ENCODE peak calls at places on chromosomes 2 and 18, in six cellular contexts. W is SK-N-MC, Y is vagina, Z is HepG2, D is transverse colon, U is stomach. M is an unnamed sample.

GRCh38 chr2:227125506-227125905 is 38.5 kb downstream of the COL4A4 start:
- DNase-seq in D (no peak), W (no peak), Y (no peak), U (no peak), Z (peak; percentile 25), M (no peak)

GRCh38 chr2:15820283-15820591 is 120.1 kb upstream of the MYCN start:
- DNase-seq in U (no peak), W (no peak), Y (no peak), D (no peak), Z (no peak), M (no peak)

GRCh38 chr2:46346719-46347118 is 49.5 kb downstream of the EPAS1 start:
- DNase-seq in D (no peak), Z (no peak), Y (no peak), U (no peak), W (no peak), M (no peak)

GRCh38 chr2:202378001-202378400 is 1.9 kb downstream of the BMPR2 start:
- DNase-seq in Y (no peak), W (no peak), Z (no peak), U (no peak), D (no peak), M (no peak)

GRCh38 chr2:196170681-196171247 is 614 bp downstream of the STK17B start:
- DNase-seq in U (peak; percentile 39), Y (no peak), D (peak; percentile 34), Z (peak; percentile 9), W (no peak), M (peak; percentile 91)

GRCh38 chr2:111068435-111069058 is 52.2 kb upstream of the BCL2L11 start:
- DNase-seq in U (no peak), D (peak; percentile 28), Y (no peak), Z (no peak), W (no peak), M (no peak)

GRCh38 chr18:54957295-54957694 is 2.0 kb downstream of the CCDC68 start:
- DNase-seq in U (no peak), Y (no peak), W (no peak), D (no peak), Z (peak; percentile 40), M (no peak)

GRCh38 chr2:18651842-18652774 is 62.7 kb upstream of the NT5C1B start:
- DNase-seq in D (no peak), W (no peak), Z (no peak), Y (no peak), U (no peak), M (no peak)

GRCh38 chr18:54351186-54351585 is 6.5 kb downstream of the STARD6 start:
- DNase-seq in U (no peak), W (no peak), Z (no peak), Y (no peak), D (no peak), M (no peak)

GRCh38 chr2:220393717-220394116 is 766.3 kb downstream of the SLC4A3 start:
- DNase-seq in Z (no peak), W (no peak), U (no peak), D (no peak), Y (no peak), M (no peak)

DNA sequence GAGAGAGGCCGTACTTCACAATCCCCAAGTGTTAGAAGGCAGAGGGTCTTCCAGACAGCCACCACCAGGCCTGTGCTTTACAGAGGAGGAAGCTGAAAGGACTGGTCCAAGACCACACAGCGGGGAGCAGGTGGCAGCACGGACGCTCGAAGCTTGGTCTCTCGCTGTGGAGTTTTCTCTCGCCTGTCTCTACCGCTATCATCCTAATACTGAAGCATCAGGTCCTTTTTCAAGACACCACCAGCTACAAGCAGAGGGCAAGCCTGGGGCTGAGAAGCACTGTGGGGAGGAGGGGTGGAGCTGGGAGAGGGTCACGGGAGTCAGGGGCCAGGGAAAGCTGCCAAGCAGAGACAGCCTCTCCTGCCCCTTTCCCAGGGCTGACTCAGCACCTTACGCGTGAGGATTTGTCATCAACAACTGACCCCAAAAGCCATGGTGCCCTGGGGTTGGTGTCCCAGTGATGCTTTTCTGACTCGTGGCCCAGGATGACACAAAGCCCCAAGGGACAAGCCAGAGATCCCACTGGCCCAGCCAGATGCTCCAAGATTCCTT is 31.8 kb upstream of the FOSL2 start:
- DNase-seq in W (no peak), D (no peak), Y (no peak), Z (no peak), U (no peak), M (no peak)
- TF ChIP-seq POLR2AphosphoS5 in W (no peak), D (no peak), Y (no peak), Z (no peak), U (no peak), M (no peak)

DNA sequence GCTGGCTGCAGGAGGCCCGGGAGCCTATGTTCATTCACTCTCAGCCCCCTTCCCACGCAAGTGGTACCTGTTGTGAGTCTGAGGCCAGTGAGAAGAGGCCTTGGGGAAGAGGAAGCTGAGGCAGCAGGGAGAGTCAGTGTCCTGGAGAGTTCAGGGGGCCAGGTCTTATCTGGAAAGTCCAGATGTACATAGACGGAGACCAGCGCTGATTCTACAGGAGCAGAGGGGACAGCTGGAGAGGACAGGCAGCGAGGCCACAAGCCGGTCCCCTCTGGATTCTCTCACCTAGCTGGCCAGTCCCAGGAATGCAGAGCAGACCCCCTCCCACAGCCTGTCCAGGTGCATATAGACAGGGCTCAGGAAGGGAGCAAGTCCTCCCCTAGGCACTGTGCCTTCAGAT is 29.1 kb upstream of the SELENOI start:
- DNase-seq in Z (no peak), Y (no peak), U (no peak), D (no peak), W (no peak), M (no peak)
- TF ChIP-seq POLR2AphosphoS5 in Z (no peak), Y (no peak), U (no peak), D (no peak), W (no peak), M (no peak)

GRCh38 chr2:65435625-65436168 is 3.3 kb upstream of the SPRED2 start:
- DNase-seq in Y (no peak), D (peak; percentile 85), U (peak; percentile 84), Z (peak; percentile 76), W (no peak), M (peak; percentile 91)
- TF ChIP-seq POLR2AphosphoS5 in Y (peak; percentile 10), D (peak; percentile 27), U (peak; percentile 68), Z (peak; percentile 58), W (peak; percentile 53), M (peak; percentile 65)

GRCh38 chr2:208280234-208280633 is 14.2 kb downstream of the PIKFYVE start:
- DNase-seq in U (no peak), W (no peak), Z (no peak), Y (no peak), D (no peak), M (no peak)

GRCh38 chr2:208280933-208281332 is 14.9 kb downstream of the PIKFYVE start:
- DNase-seq in Z (no peak), U (no peak), D (no peak), Y (no peak), W (no peak), M (no peak)

GRCh38 chr2:208274748-208275147 is 8.7 kb downstream of the PIKFYVE start:
- DNase-seq in U (no peak), W (no peak), Y (no peak), D (no peak), Z (no peak), M (no peak)

GRCh38 chr2:208278549-208278948 is 12.5 kb downstream of the PIKFYVE start:
- DNase-seq in D (no peak), W (no peak), Z (no peak), Y (no peak), U (no peak), M (no peak)

DNA sequence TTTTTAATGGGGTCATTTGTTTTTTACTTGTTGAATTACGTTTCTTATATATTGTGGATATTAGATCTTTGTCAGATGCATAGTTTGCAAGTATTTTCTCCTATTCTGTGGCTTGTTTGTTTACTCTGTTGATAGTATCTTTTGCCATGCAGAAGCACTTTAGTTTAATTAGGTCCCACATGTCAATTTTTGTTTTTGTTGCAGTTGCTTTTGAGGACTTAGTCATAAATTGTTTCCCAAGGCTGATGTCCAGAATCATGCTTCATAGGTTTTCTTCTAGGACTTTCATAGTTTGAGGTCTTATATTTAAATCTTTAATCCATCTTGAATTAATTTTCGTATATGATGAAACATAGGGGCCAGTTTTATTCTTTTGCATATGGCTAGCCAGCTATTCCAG is 13.2 kb downstream of the PIKFYVE start:
- DNase-seq in D (no peak), U (no peak), Z (no peak), Y (no peak), W (no peak), M (no peak)
- TF ChIP-seq POLR2AphosphoS5 in D (no peak), U (no peak), Z (no peak), Y (no peak), W (no peak), M (no peak)

GRCh38 chr2:9570182-9571060 is 14.8 kb upstream of the ADAM17 start:
- DNase-seq in U (no peak), Y (no peak), Z (peak; percentile 25), W (no peak), D (no peak), M (no peak)

GRCh38 chr2:9560628-9561027 is 5.0 kb upstream of the ADAM17 start:
- DNase-seq in W (no peak), Z (no peak), D (no peak), U (no peak), Y (no peak), M (no peak)

GRCh38 chr2:9565436-9566153 is 10.0 kb upstream of the ADAM17 start:
- DNase-seq in W (no peak), Y (no peak), Z (no peak), D (peak; percentile 74), U (peak; percentile 80), M (no peak)
- TF ChIP-seq POLR2AphosphoS5 in W (no peak), Y (peak; percentile 97), Z (no peak), D (peak; percentile 51), U (peak; percentile 54), M (no peak)

DNA sequence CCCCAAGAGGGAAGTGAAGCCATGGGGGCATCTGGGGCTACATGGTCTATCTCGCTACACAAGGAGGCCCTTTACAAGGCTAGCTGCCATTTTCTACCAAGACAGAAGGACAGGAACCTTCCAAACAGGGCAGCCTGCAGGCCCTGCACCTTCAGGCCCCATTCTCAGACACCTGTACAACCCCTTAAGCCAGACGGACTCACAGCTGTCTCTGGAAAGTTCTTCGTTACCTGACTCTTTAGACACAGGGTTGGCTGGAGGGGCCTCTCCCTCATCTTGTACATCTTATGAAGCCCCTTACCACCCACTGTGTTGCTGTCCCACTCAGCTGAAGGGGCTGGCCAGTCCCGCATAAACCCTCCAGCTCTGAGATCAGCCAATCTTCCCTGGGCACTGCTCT is 17.2 kb downstream of the TMEM127 start:
- DNase-seq in W (no peak), Z (no peak), Y (no peak), U (no peak), D (no peak), M (no peak)
- TF ChIP-seq POLR2AphosphoS5 in W (no peak), Z (no peak), Y (no peak), U (no peak), D (no peak), M (no peak)

GRCh38 chr2:152974146-152974545 is 255.7 kb downstream of the ARL6IP6 start:
- DNase-seq in Z (no peak), D (no peak), Y (no peak), U (no peak), W (no peak), M (no peak)
- TF ChIP-seq POLR2AphosphoS5 in Z (no peak), D (no peak), Y (no peak), U (no peak), W (no peak), M (no peak)

GRCh38 chr2:217108575-217109027 is 248.7 kb upstream of the TNP1 start:
- DNase-seq in Y (no peak), Z (no peak), D (no peak), U (no peak), W (no peak), M (no peak)
- TF ChIP-seq POLR2AphosphoS5 in Y (no peak), Z (no peak), D (no peak), U (no peak), W (no peak), M (no peak)

M was measured in spleen.